ENCODE peak calls at places on chromosomes 5 and 9, in five cellular contexts. L is A549, T is GM23338, B is K562, A is GM12878. G is an unnamed sample.

GRCh38 chr9:26727471-26727870 is 165.1 kb downstream of the CAAP1 start:
- DNase-seq in A (no peak), B (no peak), T (no peak), L (no peak), G (no peak)

GRCh38 chr5:53030828-53031425 is 41.8 kb downstream of the ITGA2 start:
- DNase-seq in L (no peak), B (no peak), T (no peak), A (no peak), G (no peak)

GRCh38 chr9:25703826-25704357 is 25.6 kb upstream of the TUSC1 start:
- DNase-seq in L (no peak), A (no peak), T (no peak), B (no peak), G (no peak)

GRCh38 chr5:88836195-88836838 is 46.7 kb downstream of the MEF2C start:
- DNase-seq in L (no peak), B (peak; percentile 89), A (no peak), T (no peak), G (no peak)

GRCh38 chr5:154878642-154879335 is 20.4 kb downstream of the CNOT8 start:
- DNase-seq in B (no peak), T (peak; percentile 53), A (no peak), L (no peak), G (no peak)

GRCh38 chr9:133969681-133970580 is 22.2 kb downstream of the VAV2 start:
- DNase-seq in B (no peak), T (no peak), A (no peak), L (no peak), G (no peak)

GRCh38 chr5:77990020-77990419 is 213.9 kb upstream of the TBCA start:
- DNase-seq in A (no peak), L (no peak), B (no peak), T (peak; percentile 63), G (no peak)

GRCh38 chr9:121478816-121479676 is 20.6 kb downstream of the GGTA1 start:
- DNase-seq in B (no peak), T (no peak), A (no peak), L (no peak), G (no peak)

GRCh38 chr5:38598994-38599611 is 42.7 kb upstream of the LIFR start:
- DNase-seq in A (no peak), T (no peak), B (no peak), L (peak; percentile 34), G (peak; percentile 16)

GRCh38 chr5:135843571-135844337 is 9.3 kb downstream of the SLC25A48 start:
- DNase-seq in L (no peak), B (no peak), A (no peak), T (no peak), G (no peak)

GRCh38 chr9:76927540-76928240 is 21.8 kb upstream of the PRUNE2 start:
- DNase-seq in B (no peak), A (no peak), L (no peak), T (no peak), G (no peak)

GRCh38 chr9:34097865-34098264 is 28.6 kb downstream of the DCAF12 start:
- DNase-seq in L (no peak), B (no peak), A (peak; percentile 31), T (no peak), G (no peak)

GRCh38 chr5:3187846-3188425 is 407.7 kb upstream of the IRX1 start:
- DNase-seq in A (no peak), B (peak; percentile 4), L (no peak), T (no peak), G (no peak)

GRCh38 chr9:128192601-128193371 is 1.4 kb upstream of the CIZ1 start:
- DNase-seq in L (peak; percentile 88), B (peak; percentile 96), A (no peak), T (peak; percentile 79), G (no peak)

GRCh38 chr9:104263942-104264341 is 169.8 kb downstream of the SMC2 start:
- DNase-seq in B (no peak), A (no peak), T (no peak), L (no peak), G (no peak)

GRCh38 chr9:104269374-104269773 is 175.3 kb downstream of the SMC2 start:
- DNase-seq in B (no peak), A (no peak), L (no peak), T (no peak), G (no peak)

GRCh38 chr9:104260004-104260403 is 165.9 kb downstream of the SMC2 start:
- DNase-seq in L (no peak), T (no peak), B (no peak), A (no peak), G (no peak)

GRCh38 chr9:104269996-104270963 is 176.2 kb downstream of the SMC2 start:
- DNase-seq in A (no peak), T (no peak), B (no peak), L (peak; percentile 3), G (peak; percentile 33)

GRCh38 chr9:104264431-104264830 is 170.3 kb downstream of the SMC2 start:
- DNase-seq in T (no peak), B (no peak), A (no peak), L (no peak), G (no peak)
- TF ChIP-seq JUNB in T (no peak), B (no peak), A (no peak), L (no peak), G (no peak)

DNA sequence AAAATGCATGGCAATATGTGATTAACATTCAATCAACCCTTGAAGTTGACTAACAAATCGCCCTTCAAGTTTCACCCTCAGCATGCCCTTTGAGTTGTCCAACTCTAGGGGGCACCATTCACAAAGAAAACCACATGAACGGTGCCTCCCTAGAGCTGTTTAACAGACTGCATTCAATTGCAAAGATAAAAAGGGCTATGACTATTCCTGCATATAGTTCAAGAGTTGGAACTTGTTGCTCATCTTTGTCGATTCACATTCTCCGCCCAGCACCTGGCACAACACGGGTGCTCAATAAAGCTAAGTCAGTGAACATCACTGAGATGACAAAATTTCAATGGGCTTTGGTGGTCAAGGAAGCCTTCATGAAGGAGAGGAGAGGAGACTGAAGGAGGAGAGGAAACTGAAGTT is 69.6 kb upstream of the SLC30A5 start:
- DNase-seq in B (peak; percentile 80), T (peak; percentile 82), L (peak; percentile 39), A (no peak), G (peak; percentile 58)
- TF ChIP-seq JUNB in B (no peak), T (no peak), L (no peak), A (no peak), G (no peak)

DNA sequence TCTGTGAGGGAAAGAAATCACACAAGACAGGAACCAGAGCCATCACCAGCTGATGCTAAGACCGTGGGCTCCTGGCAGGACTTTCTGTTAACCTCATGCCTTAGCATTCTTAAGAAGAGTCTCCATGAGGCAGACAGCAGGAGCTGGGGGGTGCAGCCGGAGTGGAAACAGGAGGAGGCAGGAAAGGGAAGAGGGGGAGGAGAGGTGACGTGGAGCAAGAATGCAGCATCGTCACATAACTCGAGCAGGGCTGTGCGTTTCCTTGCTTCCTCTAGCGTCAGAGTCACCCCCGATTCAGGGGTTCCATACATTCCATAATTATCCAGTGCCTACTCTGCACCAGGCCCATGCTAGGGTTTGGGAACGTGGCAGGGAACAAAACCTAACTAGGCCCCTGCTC is 53.7 kb downstream of the ERGIC1 start:
- DNase-seq in B (no peak), A (no peak), T (no peak), L (no peak), G (no peak)
- TF ChIP-seq JUNB in B (no peak), A (no peak), T (no peak), L (no peak), G (no peak)

GRCh38 chr5:19855453-19855852 is 132.5 kb downstream of the CDH18 start:
- DNase-seq in A (no peak), L (no peak), T (no peak), B (no peak), G (no peak)
- TF ChIP-seq JUNB in A (no peak), L (no peak), T (no peak), B (no peak), G (no peak)

GRCh38 chr5:31986101-31986500 is 188.0 kb downstream of the GOLPH3 start:
- DNase-seq in A (no peak), B (no peak), T (no peak), L (no peak), G (no peak)

GRCh38 chr5:31990296-31990695 is 183.8 kb downstream of the GOLPH3 start:
- DNase-seq in T (no peak), A (no peak), L (no peak), B (no peak), G (no peak)

GRCh38 chr5:31990701-31991110 is 183.4 kb downstream of the GOLPH3 start:
- DNase-seq in A (no peak), B (no peak), T (no peak), L (peak; percentile 27), G (no peak)

GRCh38 chr5:31984691-31985090 is 189.4 kb downstream of the GOLPH3 start:
- DNase-seq in L (no peak), A (no peak), T (no peak), B (no peak), G (no peak)

DNA sequence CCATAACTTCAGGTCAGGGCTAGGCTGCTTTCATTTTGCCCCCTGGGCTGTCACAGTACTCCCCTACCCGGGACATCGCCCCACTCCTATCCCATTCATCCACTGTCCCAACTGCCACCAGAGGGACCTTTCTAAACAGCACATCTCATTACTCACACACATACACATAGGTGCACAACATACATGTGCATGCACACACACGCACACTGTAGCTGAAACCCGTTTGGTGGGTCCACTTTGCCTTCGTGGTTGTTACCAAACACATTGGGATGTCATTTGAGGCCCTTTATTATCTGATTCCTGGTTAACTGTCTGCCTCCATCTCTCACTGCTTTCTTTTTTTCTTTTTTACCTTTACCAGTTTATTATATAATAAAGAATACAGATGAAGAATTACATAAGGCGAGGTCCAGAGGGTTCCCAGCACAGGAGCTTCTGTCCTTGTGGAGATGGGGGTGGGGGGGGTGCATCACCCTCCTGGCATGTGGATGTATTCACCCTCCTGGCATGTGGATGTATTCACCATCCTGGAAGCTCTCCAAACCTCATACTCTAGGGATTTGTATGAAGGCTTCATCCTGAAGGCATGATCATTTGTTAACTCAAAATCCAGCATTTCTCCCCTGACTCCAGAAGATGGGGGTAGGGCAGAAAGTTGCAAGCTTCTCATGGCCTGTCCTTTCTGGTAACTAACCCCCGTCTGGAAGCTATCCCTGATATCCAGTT is 186.0 kb downstream of the GOLPH3 start:
- DNase-seq in L (peak; percentile 26), B (no peak), T (no peak), A (no peak), G (no peak)
- TF ChIP-seq JUNB in L (peak; percentile 84), B (no peak), T (no peak), A (no peak), G (no peak)